ENCODE peak calls at places on chromosomes 12 and 14, in ten cellular contexts. One of them, this sample, is unnamed.

GRCh38 chr12:54262403-54262925 is 17.5 kb downstream of the CBX5 start:
- DNase-seq in CD8-positive, alpha-beta memory T cell: no peak
- DNase-seq in RCC 7860: peak; percentile 81
- DNase-seq in mammary epithelial cell: no peak
- DNase-seq in MCF 10A: peak; percentile 81
- DNase-seq in omental fat pad: no peak
- DNase-seq in BE2C: no peak
- DNase-seq in AG08395: peak; percentile 8
- DNase-seq in HepG2: no peak
- DNase-seq in A172: peak; percentile 78
- DNase-seq in this sample: peak; percentile 60

GRCh38 chr12:89704457-89704856 is 4.2 kb downstream of the ATP2B1 start:
- DNase-seq in A172: no peak
- DNase-seq in CD8-positive, alpha-beta memory T cell: no peak
- DNase-seq in RCC 7860: no peak
- DNase-seq in BE2C: no peak
- DNase-seq in HepG2: no peak
- DNase-seq in MCF 10A: no peak
- DNase-seq in mammary epithelial cell: no peak
- DNase-seq in omental fat pad: no peak
- DNase-seq in AG08395: no peak
- DNase-seq in this sample: no peak

GRCh38 chr12:75975692-75976091 is 55.9 kb downstream of the PHLDA1 start:
- DNase-seq in BE2C: no peak
- DNase-seq in RCC 7860: no peak
- DNase-seq in mammary epithelial cell: no peak
- DNase-seq in MCF 10A: no peak
- DNase-seq in omental fat pad: no peak
- DNase-seq in HepG2: no peak
- DNase-seq in A172: no peak
- DNase-seq in CD8-positive, alpha-beta memory T cell: no peak
- DNase-seq in AG08395: no peak
- DNase-seq in this sample: no peak

GRCh38 chr12:12720052-12720451 is 2.9 kb downstream of the CDKN1B start:
- DNase-seq in omental fat pad: no peak
- DNase-seq in BE2C: no peak
- DNase-seq in mammary epithelial cell: peak; percentile 65
- DNase-seq in CD8-positive, alpha-beta memory T cell: no peak
- DNase-seq in A172: no peak
- DNase-seq in HepG2: no peak
- DNase-seq in MCF 10A: peak; percentile 35
- DNase-seq in RCC 7860: no peak
- DNase-seq in AG08395: no peak
- DNase-seq in this sample: no peak

GRCh38 chr14:55889124-55889523 is 229.1 kb upstream of the PELI2 start:
- DNase-seq in RCC 7860: no peak
- DNase-seq in AG08395: no peak
- DNase-seq in HepG2: no peak
- DNase-seq in BE2C: no peak
- DNase-seq in CD8-positive, alpha-beta memory T cell: no peak
- DNase-seq in MCF 10A: peak; percentile 94
- DNase-seq in A172: no peak
- DNase-seq in mammary epithelial cell: peak; percentile 90
- DNase-seq in omental fat pad: no peak
- DNase-seq in this sample: no peak

GRCh38 chr14:99562848-99563748 is 40.9 kb downstream of the CCDC85C start:
- DNase-seq in RCC 7860: peak; percentile 56
- DNase-seq in mammary epithelial cell: peak; percentile 47
- DNase-seq in MCF 10A: peak; percentile 85
- DNase-seq in CD8-positive, alpha-beta memory T cell: no peak
- DNase-seq in BE2C: peak; percentile 93
- DNase-seq in AG08395: peak; percentile 37
- DNase-seq in HepG2: peak; percentile 84
- DNase-seq in omental fat pad: no peak
- DNase-seq in A172: peak; percentile 89
- DNase-seq in this sample: peak; percentile 95

GRCh38 chr14:56199095-56199975 is 81.1 kb downstream of the PELI2 start:
- DNase-seq in BE2C: peak; percentile 51
- DNase-seq in AG08395: peak; percentile 91
- DNase-seq in mammary epithelial cell: peak; percentile 17
- DNase-seq in MCF 10A: peak; percentile 78
- DNase-seq in HepG2: no peak
- DNase-seq in A172: peak; percentile 79
- DNase-seq in CD8-positive, alpha-beta memory T cell: no peak
- DNase-seq in omental fat pad: no peak
- DNase-seq in RCC 7860: peak; percentile 43
- DNase-seq in this sample: no peak

GRCh38 chr12:42631507-42631906 is 42.0 kb upstream of the PRICKLE1 start:
- DNase-seq in BE2C: no peak
- DNase-seq in mammary epithelial cell: no peak
- DNase-seq in CD8-positive, alpha-beta memory T cell: no peak
- DNase-seq in omental fat pad: no peak
- DNase-seq in HepG2: no peak
- DNase-seq in AG08395: no peak
- DNase-seq in RCC 7860: no peak
- DNase-seq in MCF 10A: no peak
- DNase-seq in A172: no peak
- DNase-seq in this sample: no peak

GRCh38 chr12:25115677-25116076 is 79.3 kb downstream of the DNAI7 start:
- DNase-seq in MCF 10A: no peak
- DNase-seq in A172: no peak
- DNase-seq in CD8-positive, alpha-beta memory T cell: no peak
- DNase-seq in HepG2: peak; percentile 13
- DNase-seq in mammary epithelial cell: no peak
- DNase-seq in AG08395: no peak
- DNase-seq in omental fat pad: no peak
- DNase-seq in BE2C: no peak
- DNase-seq in RCC 7860: no peak
- DNase-seq in this sample: no peak

GRCh38 chr12:58030566-58031279 is 89.4 kb downstream of the ATP23 start:
- DNase-seq in A172: peak; percentile 43
- DNase-seq in HepG2: no peak
- DNase-seq in CD8-positive, alpha-beta memory T cell: no peak
- DNase-seq in BE2C: no peak
- DNase-seq in RCC 7860: peak; percentile 61
- DNase-seq in mammary epithelial cell: peak; percentile 97
- DNase-seq in AG08395: peak; percentile 64
- DNase-seq in MCF 10A: peak; percentile 85
- DNase-seq in omental fat pad: no peak
- DNase-seq in this sample: no peak

GRCh38 chr12:93767524-93767863 is 90.3 kb downstream of the CRADD start:
- DNase-seq in CD8-positive, alpha-beta memory T cell: no peak
- DNase-seq in A172: no peak
- DNase-seq in HepG2: no peak
- DNase-seq in MCF 10A: no peak
- DNase-seq in AG08395: no peak
- DNase-seq in mammary epithelial cell: no peak
- DNase-seq in omental fat pad: no peak
- DNase-seq in BE2C: no peak
- DNase-seq in RCC 7860: no peak
- DNase-seq in this sample: no peak